ENCODE peak calls at places on chromosomes 4 and X, in nine cellular contexts. One of them, this sample, is unnamed.

GRCh38 chr4:169791527-169792156 is 33.9 kb upstream of the HPF1 start:
- DNase-seq in psoas muscle: no peak
- DNase-seq in transverse colon: peak; percentile 8
- DNase-seq in left lung: peak; percentile 80
- DNase-seq in stomach: no peak
- DNase-seq in CD8-positive, alpha-beta T cell: no peak
- DNase-seq in IMR-90: peak; percentile 55
- DNase-seq in tibial nerve: peak; percentile 15
- DNase-seq in pancreas: peak; percentile 51
- DNase-seq in this sample: no peak

GRCh38 chr4:16818005-16818404 is 80.4 kb downstream of the LDB2 start:
- DNase-seq in CD8-positive, alpha-beta T cell: no peak
- DNase-seq in pancreas: no peak
- DNase-seq in IMR-90: no peak
- DNase-seq in left lung: no peak
- DNase-seq in stomach: no peak
- DNase-seq in tibial nerve: no peak
- DNase-seq in psoas muscle: no peak
- DNase-seq in transverse colon: no peak
- DNase-seq in this sample: no peak

GRCh38 chr4:152044341-152044740 is 283.5 kb upstream of the GATB start:
- DNase-seq in psoas muscle: no peak
- DNase-seq in left lung: no peak
- DNase-seq in tibial nerve: no peak
- DNase-seq in transverse colon: no peak
- DNase-seq in CD8-positive, alpha-beta T cell: no peak
- DNase-seq in IMR-90: peak; percentile 15
- DNase-seq in stomach: no peak
- DNase-seq in pancreas: no peak
- DNase-seq in this sample: no peak

GRCh38 chrX:107450823-107451509 is 1.5 kb downstream of the FRMPD3 start:
- DNase-seq in left lung: no peak
- DNase-seq in stomach: no peak
- DNase-seq in tibial nerve: no peak
- DNase-seq in pancreas: no peak
- DNase-seq in transverse colon: no peak
- DNase-seq in psoas muscle: no peak
- DNase-seq in CD8-positive, alpha-beta T cell: no peak
- DNase-seq in IMR-90: no peak
- DNase-seq in this sample: no peak

GRCh38 chr4:21765810-21766407 is 182.7 kb downstream of the KCNIP4 start:
- DNase-seq in left lung: no peak
- DNase-seq in tibial nerve: no peak
- DNase-seq in IMR-90: peak; percentile 29
- DNase-seq in CD8-positive, alpha-beta T cell: peak; percentile 1
- DNase-seq in transverse colon: peak; percentile 19
- DNase-seq in pancreas: peak; percentile 45
- DNase-seq in stomach: peak; percentile 34
- DNase-seq in psoas muscle: no peak
- DNase-seq in this sample: no peak

GRCh38 chr4:141041021-141041476 is 92.2 kb downstream of the RNF150 start:
- DNase-seq in tibial nerve: no peak
- DNase-seq in psoas muscle: no peak
- DNase-seq in IMR-90: peak; percentile 54
- DNase-seq in transverse colon: no peak
- DNase-seq in pancreas: no peak
- DNase-seq in CD8-positive, alpha-beta T cell: no peak
- DNase-seq in stomach: no peak
- DNase-seq in left lung: no peak
- DNase-seq in this sample: no peak

GRCh38 chr4:166143227-166143626 is 270.2 kb downstream of the TLL1 start:
- DNase-seq in tibial nerve: no peak
- DNase-seq in left lung: no peak
- DNase-seq in IMR-90: no peak
- DNase-seq in CD8-positive, alpha-beta T cell: no peak
- DNase-seq in pancreas: no peak
- DNase-seq in psoas muscle: no peak
- DNase-seq in stomach: no peak
- DNase-seq in transverse colon: no peak
- DNase-seq in this sample: no peak

GRCh38 chr4:80335554-80336358 is at the start of gene CFAP299:
- DNase-seq in tibial nerve: peak; percentile 49
- DNase-seq in CD8-positive, alpha-beta T cell: peak; percentile 14
- DNase-seq in left lung: peak; percentile 88
- DNase-seq in IMR-90: peak; percentile 90
- DNase-seq in transverse colon: peak; percentile 87
- DNase-seq in stomach: peak; percentile 71
- DNase-seq in psoas muscle: peak; percentile 81
- DNase-seq in pancreas: peak; percentile 87
- DNase-seq in this sample: peak; percentile 38

GRCh38 chr4:140928880-140929279 is 172.7 kb upstream of the TBC1D9 start:
- DNase-seq in left lung: no peak
- DNase-seq in psoas muscle: no peak
- DNase-seq in IMR-90: no peak
- DNase-seq in pancreas: no peak
- DNase-seq in tibial nerve: no peak
- DNase-seq in stomach: no peak
- DNase-seq in CD8-positive, alpha-beta T cell: no peak
- DNase-seq in transverse colon: no peak
- DNase-seq in this sample: no peak

GRCh38 chr4:185142911-185143595 is at the start of gene SLC25A4:
- DNase-seq in IMR-90: peak; percentile 62
- DNase-seq in stomach: peak; percentile 91
- DNase-seq in tibial nerve: peak; percentile 74
- DNase-seq in transverse colon: peak; percentile 89
- DNase-seq in psoas muscle: peak; percentile 90
- DNase-seq in CD8-positive, alpha-beta T cell: peak; percentile 85
- DNase-seq in left lung: peak; percentile 90
- DNase-seq in pancreas: peak; percentile 92
- DNase-seq in this sample: peak; percentile 61

GRCh38 chrX:36609653-36610585 is 398.2 kb upstream of the FAM47C start:
- DNase-seq in stomach: no peak
- DNase-seq in psoas muscle: no peak
- DNase-seq in IMR-90: peak; percentile 1
- DNase-seq in left lung: no peak
- DNase-seq in pancreas: no peak
- DNase-seq in transverse colon: no peak
- DNase-seq in CD8-positive, alpha-beta T cell: no peak
- DNase-seq in tibial nerve: no peak
- DNase-seq in this sample: no peak

GRCh38 chr4:8007581-8007980 is 67.9 kb upstream of the AFAP1 start:
- DNase-seq in CD8-positive, alpha-beta T cell: no peak
- DNase-seq in left lung: peak; percentile 45
- DNase-seq in pancreas: no peak
- DNase-seq in transverse colon: no peak
- DNase-seq in psoas muscle: no peak
- DNase-seq in IMR-90: no peak
- DNase-seq in tibial nerve: no peak
- DNase-seq in stomach: no peak
- DNase-seq in this sample: no peak
- H3K27me3 ChIP-seq in CD8-positive, alpha-beta T cell: no peaks in the 10 kb centered on the region
- H3K27me3 ChIP-seq in left lung: no peaks in the 10 kb centered on the region
- H3K27me3 ChIP-seq in pancreas: no peaks in the 10 kb centered on the region
- H3K27me3 ChIP-seq in transverse colon: no peaks in the 10 kb centered on the region
- H3K27me3 ChIP-seq in psoas muscle: no peaks in the 10 kb centered on the region
- H3K27me3 ChIP-seq in IMR-90: peaks cover 81% of the 10 kb centered on the region
- H3K27me3 ChIP-seq in tibial nerve: no peaks in the 10 kb centered on the region
- H3K27me3 ChIP-seq in stomach: no peaks in the 10 kb centered on the region
- H3K27me3 ChIP-seq in this sample: no peaks in the 10 kb centered on the region

GRCh38 chrX:145818522-145819075 is 970 bp downstream of the SLITRK2 start:
- DNase-seq in IMR-90: no peak
- DNase-seq in psoas muscle: no peak
- DNase-seq in tibial nerve: no peak
- DNase-seq in CD8-positive, alpha-beta T cell: no peak
- DNase-seq in pancreas: no peak
- DNase-seq in stomach: no peak
- DNase-seq in transverse colon: no peak
- DNase-seq in left lung: no peak
- DNase-seq in this sample: no peak

GRCh38 chrX:145817299-145817665 is 347 bp upstream of the SLITRK2 start:
- DNase-seq in CD8-positive, alpha-beta T cell: no peak
- DNase-seq in tibial nerve: no peak
- DNase-seq in psoas muscle: no peak
- DNase-seq in stomach: no peak
- DNase-seq in left lung: no peak
- DNase-seq in IMR-90: no peak
- DNase-seq in pancreas: peak; percentile 16
- DNase-seq in transverse colon: no peak
- DNase-seq in this sample: no peak

GRCh38 chrX:145816607-145817298 is 876 bp upstream of the SLITRK2 start:
- DNase-seq in tibial nerve: no peak
- DNase-seq in stomach: no peak
- DNase-seq in pancreas: no peak
- DNase-seq in left lung: no peak
- DNase-seq in CD8-positive, alpha-beta T cell: no peak
- DNase-seq in IMR-90: no peak
- DNase-seq in transverse colon: no peak
- DNase-seq in psoas muscle: no peak
- DNase-seq in this sample: no peak

GRCh38 chrX:145817666-145818521 is at the start of gene SLITRK2:
- DNase-seq in IMR-90: no peak
- DNase-seq in psoas muscle: no peak
- DNase-seq in stomach: no peak
- DNase-seq in CD8-positive, alpha-beta T cell: no peak
- DNase-seq in left lung: peak; percentile 50
- DNase-seq in tibial nerve: no peak
- DNase-seq in transverse colon: no peak
- DNase-seq in pancreas: peak; percentile 15
- DNase-seq in this sample: no peak

DNA sequence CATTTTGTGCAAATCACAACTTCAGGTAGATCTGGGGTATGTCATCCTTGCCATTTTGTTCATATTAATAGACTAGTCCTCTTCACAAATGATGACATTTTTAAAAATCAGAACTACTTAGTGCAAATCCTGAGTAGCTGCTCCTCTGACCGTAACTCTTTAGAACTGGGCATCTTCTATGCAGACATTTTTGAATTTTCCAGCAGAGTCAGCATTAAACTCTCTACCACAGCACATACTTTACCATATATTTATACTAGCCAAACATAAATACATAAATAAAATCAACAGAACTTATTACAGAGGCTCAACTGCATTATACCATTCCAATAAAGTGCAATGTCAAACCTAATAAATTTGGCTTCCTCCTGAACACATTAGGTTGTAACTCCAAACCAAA is 4.5 kb upstream of the SLITRK2 start:
- DNase-seq in CD8-positive, alpha-beta T cell: no peak
- DNase-seq in stomach: no peak
- DNase-seq in transverse colon: no peak
- DNase-seq in left lung: no peak
- DNase-seq in pancreas: no peak
- DNase-seq in IMR-90: no peak
- DNase-seq in psoas muscle: no peak
- DNase-seq in tibial nerve: no peak
- DNase-seq in this sample: no peak
- H3K27me3 ChIP-seq in CD8-positive, alpha-beta T cell: no peaks in the 10 kb centered on the region
- H3K27me3 ChIP-seq in stomach: peaks cover 16% of the 10 kb centered on the region
- H3K27me3 ChIP-seq in transverse colon: peaks cover 4% of the 10 kb centered on the region
- H3K27me3 ChIP-seq in left lung: peaks cover 16% of the 10 kb centered on the region
- H3K27me3 ChIP-seq in pancreas: peaks cover 14% of the 10 kb centered on the region
- H3K27me3 ChIP-seq in IMR-90: no peaks in the 10 kb centered on the region
- H3K27me3 ChIP-seq in psoas muscle: no peaks in the 10 kb centered on the region
- H3K27me3 ChIP-seq in tibial nerve: no peaks in the 10 kb centered on the region
- H3K27me3 ChIP-seq in this sample: no peaks in the 10 kb centered on the region

GRCh38 chrX:133375558-133376340 is 39.5 kb downstream of the GPC4 start:
- DNase-seq in transverse colon: peak; percentile 15
- DNase-seq in tibial nerve: peak; percentile 12
- DNase-seq in pancreas: peak; percentile 17
- DNase-seq in IMR-90: no peak
- DNase-seq in left lung: no peak
- DNase-seq in stomach: peak; percentile 40
- DNase-seq in CD8-positive, alpha-beta T cell: no peak
- DNase-seq in psoas muscle: peak; percentile 16
- DNase-seq in this sample: no peak
- H3K27me3 ChIP-seq in transverse colon: no peaks in the 10 kb centered on the region
- H3K27me3 ChIP-seq in tibial nerve: no peaks in the 10 kb centered on the region
- H3K27me3 ChIP-seq in pancreas: no peaks in the 10 kb centered on the region
- H3K27me3 ChIP-seq in IMR-90: no peaks in the 10 kb centered on the region
- H3K27me3 ChIP-seq in left lung: no peaks in the 10 kb centered on the region
- H3K27me3 ChIP-seq in stomach: no peaks in the 10 kb centered on the region
- H3K27me3 ChIP-seq in CD8-positive, alpha-beta T cell: no peaks in the 10 kb centered on the region
- H3K27me3 ChIP-seq in psoas muscle: no peaks in the 10 kb centered on the region
- H3K27me3 ChIP-seq in this sample: no peaks in the 10 kb centered on the region

GRCh38 chr4:153788419-153789276 is at the start of gene SFRP2:
- DNase-seq in pancreas: no peak
- DNase-seq in CD8-positive, alpha-beta T cell: no peak
- DNase-seq in transverse colon: no peak
- DNase-seq in left lung: peak; percentile 80
- DNase-seq in tibial nerve: peak; percentile 18
- DNase-seq in IMR-90: no peak
- DNase-seq in psoas muscle: peak; percentile 31
- DNase-seq in stomach: no peak
- DNase-seq in this sample: no peak

GRCh38 chr4:153788064-153788418 is 842 bp downstream of the SFRP2 start:
- DNase-seq in CD8-positive, alpha-beta T cell: no peak
- DNase-seq in psoas muscle: peak; percentile 18
- DNase-seq in pancreas: no peak
- DNase-seq in IMR-90: no peak
- DNase-seq in transverse colon: no peak
- DNase-seq in stomach: no peak
- DNase-seq in tibial nerve: no peak
- DNase-seq in left lung: peak; percentile 70
- DNase-seq in this sample: no peak

GRCh38 chr4:153785830-153786721 is 2.8 kb downstream of the SFRP2 start:
- DNase-seq in psoas muscle: no peak
- DNase-seq in pancreas: no peak
- DNase-seq in tibial nerve: no peak
- DNase-seq in IMR-90: peak; percentile 14
- DNase-seq in stomach: no peak
- DNase-seq in left lung: no peak
- DNase-seq in CD8-positive, alpha-beta T cell: no peak
- DNase-seq in transverse colon: no peak
- DNase-seq in this sample: no peak

GRCh38 chr4:153789741-153790651 is 1.1 kb upstream of the SFRP2 start:
- DNase-seq in tibial nerve: no peak
- DNase-seq in psoas muscle: no peak
- DNase-seq in transverse colon: no peak
- DNase-seq in left lung: no peak
- DNase-seq in CD8-positive, alpha-beta T cell: no peak
- DNase-seq in IMR-90: no peak
- DNase-seq in stomach: no peak
- DNase-seq in pancreas: no peak
- DNase-seq in this sample: no peak

GRCh38 chr4:153787156-153787555 is 1.7 kb downstream of the SFRP2 start:
- DNase-seq in CD8-positive, alpha-beta T cell: no peak
- DNase-seq in pancreas: no peak
- DNase-seq in IMR-90: no peak
- DNase-seq in left lung: no peak
- DNase-seq in tibial nerve: no peak
- DNase-seq in psoas muscle: no peak
- DNase-seq in stomach: no peak
- DNase-seq in transverse colon: no peak
- DNase-seq in this sample: no peak
- H3K27me3 ChIP-seq in CD8-positive, alpha-beta T cell: peaks cover 44% of the 10 kb centered on the region
- H3K27me3 ChIP-seq in pancreas: peaks cover 43% of the 10 kb centered on the region
- H3K27me3 ChIP-seq in IMR-90: peaks cover 53% of the 10 kb centered on the region
- H3K27me3 ChIP-seq in left lung: peaks cover 97% of the 10 kb centered on the region
- H3K27me3 ChIP-seq in tibial nerve: no peaks in the 10 kb centered on the region
- H3K27me3 ChIP-seq in psoas muscle: peaks cover 29% of the 10 kb centered on the region
- H3K27me3 ChIP-seq in stomach: peaks cover 74% of the 10 kb centered on the region
- H3K27me3 ChIP-seq in transverse colon: peaks cover 99% of the 10 kb centered on the region
- H3K27me3 ChIP-seq in this sample: peaks cover 75% of the 10 kb centered on the region